ENCODE peak calls at places on chromosomes 13 and 19, in ten cellular contexts. One of them, this sample, is unnamed.

GRCh38 chr19:16605552-16605951 is 22.5 kb downstream of the MED26 start:
- DNase-seq in adrenal gland: peak; percentile 81
- DNase-seq in Calu3: no peak
- DNase-seq in fibroblast of lung: no peak
- DNase-seq in RWPE1: no peak
- DNase-seq in foreskin fibroblast: no peak
- DNase-seq in omental fat pad: no peak
- DNase-seq in GM20000: no peak
- DNase-seq in activated CD8-positive, alpha-beta T cell treated with anti-CD3 and anti-CD28 coated beads for 36 hours: no peak
- DNase-seq in cardiac muscle cell: no peak
- DNase-seq in this sample: no peak

GRCh38 chr19:22784051-22784450 is at the start of gene ZNF99:
- DNase-seq in omental fat pad: peak; percentile 42
- DNase-seq in adrenal gland: peak; percentile 76
- DNase-seq in GM20000: no peak
- DNase-seq in foreskin fibroblast: no peak
- DNase-seq in Calu3: no peak
- DNase-seq in cardiac muscle cell: no peak
- DNase-seq in RWPE1: no peak
- DNase-seq in fibroblast of lung: no peak
- DNase-seq in activated CD8-positive, alpha-beta T cell treated with anti-CD3 and anti-CD28 coated beads for 36 hours: no peak
- DNase-seq in this sample: no peak

GRCh38 chr19:5025027-5025426 is 56.1 kb downstream of the KDM4B start:
- DNase-seq in foreskin fibroblast: no peak
- DNase-seq in cardiac muscle cell: no peak
- DNase-seq in fibroblast of lung: no peak
- DNase-seq in Calu3: no peak
- DNase-seq in omental fat pad: no peak
- DNase-seq in activated CD8-positive, alpha-beta T cell treated with anti-CD3 and anti-CD28 coated beads for 36 hours: no peak
- DNase-seq in adrenal gland: no peak
- DNase-seq in GM20000: no peak
- DNase-seq in RWPE1: no peak
- DNase-seq in this sample: no peak

GRCh38 chr19:17340302-17340870 is 3.0 kb downstream of the GTPBP3 start:
- DNase-seq in cardiac muscle cell: no peak
- DNase-seq in omental fat pad: no peak
- DNase-seq in adrenal gland: peak; percentile 93
- DNase-seq in fibroblast of lung: no peak
- DNase-seq in GM20000: no peak
- DNase-seq in RWPE1: no peak
- DNase-seq in Calu3: peak; percentile 47
- DNase-seq in activated CD8-positive, alpha-beta T cell treated with anti-CD3 and anti-CD28 coated beads for 36 hours: peak; percentile 49
- DNase-seq in foreskin fibroblast: no peak
- DNase-seq in this sample: no peak

GRCh38 chr13:84994582-84994981 is 804.6 kb downstream of the SLITRK6 start:
- DNase-seq in adrenal gland: no peak
- DNase-seq in RWPE1: no peak
- DNase-seq in cardiac muscle cell: no peak
- DNase-seq in GM20000: no peak
- DNase-seq in foreskin fibroblast: no peak
- DNase-seq in fibroblast of lung: peak; percentile 26
- DNase-seq in activated CD8-positive, alpha-beta T cell treated with anti-CD3 and anti-CD28 coated beads for 36 hours: no peak
- DNase-seq in Calu3: no peak
- DNase-seq in omental fat pad: no peak
- DNase-seq in this sample: no peak

GRCh38 chr13:53200498-53201453 is 172.2 kb downstream of the OLFM4 start:
- DNase-seq in adrenal gland: no peak
- DNase-seq in fibroblast of lung: peak; percentile 9
- DNase-seq in GM20000: peak; percentile 72
- DNase-seq in activated CD8-positive, alpha-beta T cell treated with anti-CD3 and anti-CD28 coated beads for 36 hours: peak; percentile 13
- DNase-seq in omental fat pad: no peak
- DNase-seq in RWPE1: peak; percentile 20
- DNase-seq in Calu3: no peak
- DNase-seq in cardiac muscle cell: peak; percentile 58
- DNase-seq in foreskin fibroblast: no peak
- DNase-seq in this sample: no peak

GRCh38 chr19:16607819-16608218 is 20.2 kb downstream of the MED26 start:
- DNase-seq in activated CD8-positive, alpha-beta T cell treated with anti-CD3 and anti-CD28 coated beads for 36 hours: no peak
- DNase-seq in RWPE1: no peak
- DNase-seq in GM20000: no peak
- DNase-seq in fibroblast of lung: no peak
- DNase-seq in cardiac muscle cell: no peak
- DNase-seq in Calu3: no peak
- DNase-seq in foreskin fibroblast: no peak
- DNase-seq in omental fat pad: no peak
- DNase-seq in adrenal gland: no peak
- DNase-seq in this sample: no peak

GRCh38 chr19:44603201-44603945 is 10.0 kb upstream of the IGSF23 start:
- DNase-seq in activated CD8-positive, alpha-beta T cell treated with anti-CD3 and anti-CD28 coated beads for 36 hours: no peak
- DNase-seq in GM20000: no peak
- DNase-seq in foreskin fibroblast: peak; percentile 93
- DNase-seq in RWPE1: peak; percentile 21
- DNase-seq in Calu3: no peak
- DNase-seq in fibroblast of lung: peak; percentile 92
- DNase-seq in adrenal gland: peak; percentile 62
- DNase-seq in omental fat pad: no peak
- DNase-seq in cardiac muscle cell: peak; percentile 83
- DNase-seq in this sample: no peak

GRCh38 chr19:7915250-7916136 is 863 bp downstream of the TGFBR3L start:
- DNase-seq in activated CD8-positive, alpha-beta T cell treated with anti-CD3 and anti-CD28 coated beads for 36 hours: no peak
- DNase-seq in Calu3: no peak
- DNase-seq in foreskin fibroblast: no peak
- DNase-seq in adrenal gland: peak; percentile 57
- DNase-seq in RWPE1: no peak
- DNase-seq in cardiac muscle cell: no peak
- DNase-seq in GM20000: no peak
- DNase-seq in omental fat pad: no peak
- DNase-seq in fibroblast of lung: no peak
- DNase-seq in this sample: no peak

GRCh38 chr19:7916908-7917291 is 2.3 kb downstream of the TGFBR3L start:
- DNase-seq in activated CD8-positive, alpha-beta T cell treated with anti-CD3 and anti-CD28 coated beads for 36 hours: no peak
- DNase-seq in fibroblast of lung: no peak
- DNase-seq in RWPE1: no peak
- DNase-seq in GM20000: no peak
- DNase-seq in cardiac muscle cell: no peak
- DNase-seq in omental fat pad: no peak
- DNase-seq in foreskin fibroblast: no peak
- DNase-seq in adrenal gland: no peak
- DNase-seq in Calu3: no peak
- DNase-seq in this sample: no peak

GRCh38 chr19:7914598-7915045 is at the start of gene TGFBR3L:
- DNase-seq in Calu3: no peak
- DNase-seq in RWPE1: no peak
- DNase-seq in adrenal gland: peak; percentile 61
- DNase-seq in GM20000: no peak
- DNase-seq in omental fat pad: no peak
- DNase-seq in activated CD8-positive, alpha-beta T cell treated with anti-CD3 and anti-CD28 coated beads for 36 hours: no peak
- DNase-seq in foreskin fibroblast: no peak
- DNase-seq in fibroblast of lung: no peak
- DNase-seq in cardiac muscle cell: no peak
- DNase-seq in this sample: no peak

GRCh38 chr19:7917292-7918061 is 2.7 kb upstream of the SNAPC2 start:
- DNase-seq in omental fat pad: no peak
- DNase-seq in GM20000: peak; percentile 85
- DNase-seq in adrenal gland: peak; percentile 79
- DNase-seq in fibroblast of lung: peak; percentile 48
- DNase-seq in activated CD8-positive, alpha-beta T cell treated with anti-CD3 and anti-CD28 coated beads for 36 hours: peak; percentile 76
- DNase-seq in foreskin fibroblast: peak; percentile 66
- DNase-seq in RWPE1: no peak
- DNase-seq in cardiac muscle cell: peak; percentile 64
- DNase-seq in Calu3: peak; percentile 62
- DNase-seq in this sample: peak; percentile 61

GRCh38 chr19:7916137-7916907 is 1.7 kb downstream of the TGFBR3L start:
- DNase-seq in foreskin fibroblast: peak; percentile 46
- DNase-seq in cardiac muscle cell: no peak
- DNase-seq in GM20000: peak; percentile 60
- DNase-seq in Calu3: peak; percentile 30
- DNase-seq in RWPE1: no peak
- DNase-seq in adrenal gland: peak; percentile 62
- DNase-seq in fibroblast of lung: no peak
- DNase-seq in omental fat pad: no peak
- DNase-seq in activated CD8-positive, alpha-beta T cell treated with anti-CD3 and anti-CD28 coated beads for 36 hours: peak; percentile 73
- DNase-seq in this sample: peak; percentile 67
- TF ChIP-seq CTCF in foreskin fibroblast: no peak
- TF ChIP-seq CTCF in cardiac muscle cell: no peak
- TF ChIP-seq CTCF in GM20000: no peak
- TF ChIP-seq CTCF in Calu3: no peak
- TF ChIP-seq CTCF in RWPE1: peak; percentile 12
- TF ChIP-seq CTCF in adrenal gland: no peak
- TF ChIP-seq CTCF in fibroblast of lung: no peak
- TF ChIP-seq CTCF in omental fat pad: no peak
- TF ChIP-seq CTCF in activated CD8-positive, alpha-beta T cell treated with anti-CD3 and anti-CD28 coated beads for 36 hours: no peak
- TF ChIP-seq CTCF in this sample: no peak

DNA sequence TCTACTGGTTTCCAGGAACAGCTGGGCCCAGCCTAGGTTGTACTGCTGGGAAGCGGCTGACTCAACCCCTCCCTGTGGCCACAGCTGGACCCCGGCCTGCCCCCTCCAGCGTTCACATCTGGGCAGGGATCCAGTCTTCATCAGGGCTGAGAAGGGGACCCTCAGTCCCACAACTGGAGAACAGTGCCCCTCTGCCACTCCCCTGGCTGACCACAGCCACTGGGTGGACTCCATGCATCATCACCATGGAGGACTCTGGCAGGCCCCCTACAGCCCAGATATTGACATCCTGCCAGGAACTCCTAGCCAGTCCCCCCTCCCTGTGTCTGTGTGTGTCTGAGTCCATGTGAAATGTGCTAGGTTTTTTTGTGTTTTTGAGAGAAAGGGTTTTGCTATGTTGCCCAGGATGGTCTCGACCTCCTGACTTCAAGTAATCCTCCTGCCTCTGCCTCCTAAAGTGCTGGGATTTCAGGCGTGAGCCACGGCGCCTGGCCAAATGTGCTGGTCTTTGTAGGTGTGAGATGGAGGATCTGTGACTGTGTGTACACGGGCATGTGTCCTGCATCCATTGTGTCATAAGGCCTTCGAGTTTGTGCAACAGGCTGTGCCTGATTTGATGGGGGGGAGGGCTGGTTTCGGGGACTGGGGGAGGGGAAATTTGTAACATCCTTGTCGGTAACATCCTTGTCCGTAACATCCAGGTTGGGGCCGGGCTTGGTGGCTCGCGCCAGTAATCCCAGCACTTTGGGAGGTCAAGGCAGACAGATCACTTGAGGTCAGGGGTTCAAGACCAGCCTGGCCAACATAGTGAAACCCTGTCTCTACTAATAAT is 4.0 kb upstream of the HOOK2 start:
- DNase-seq in foreskin fibroblast: peak; percentile 67
- DNase-seq in omental fat pad: no peak
- DNase-seq in Calu3: peak; percentile 9
- DNase-seq in cardiac muscle cell: peak; percentile 96
- DNase-seq in RWPE1: no peak
- DNase-seq in activated CD8-positive, alpha-beta T cell treated with anti-CD3 and anti-CD28 coated beads for 36 hours: peak; percentile 54
- DNase-seq in fibroblast of lung: peak; percentile 85
- DNase-seq in adrenal gland: peak; percentile 76
- DNase-seq in GM20000: no peak
- DNase-seq in this sample: no peak
- TF ChIP-seq CTCF in foreskin fibroblast: no peak
- TF ChIP-seq CTCF in omental fat pad: no peak
- TF ChIP-seq CTCF in Calu3: no peak
- TF ChIP-seq CTCF in cardiac muscle cell: no peak
- TF ChIP-seq CTCF in RWPE1: no peak
- TF ChIP-seq CTCF in activated CD8-positive, alpha-beta T cell treated with anti-CD3 and anti-CD28 coated beads for 36 hours: no peak
- TF ChIP-seq CTCF in fibroblast of lung: no peak
- TF ChIP-seq CTCF in adrenal gland: no peak
- TF ChIP-seq CTCF in GM20000: peak; percentile 8
- TF ChIP-seq CTCF in this sample: no peak

GRCh38 chr19:6117534-6117933 is 7.2 kb upstream of the RFX2 start:
- DNase-seq in cardiac muscle cell: no peak
- DNase-seq in GM20000: no peak
- DNase-seq in Calu3: no peak
- DNase-seq in foreskin fibroblast: no peak
- DNase-seq in fibroblast of lung: no peak
- DNase-seq in omental fat pad: no peak
- DNase-seq in activated CD8-positive, alpha-beta T cell treated with anti-CD3 and anti-CD28 coated beads for 36 hours: no peak
- DNase-seq in RWPE1: no peak
- DNase-seq in adrenal gland: no peak
- DNase-seq in this sample: no peak

GRCh38 chr19:6119031-6119430 is 8.7 kb upstream of the RFX2 start:
- DNase-seq in GM20000: no peak
- DNase-seq in foreskin fibroblast: no peak
- DNase-seq in Calu3: no peak
- DNase-seq in omental fat pad: no peak
- DNase-seq in RWPE1: no peak
- DNase-seq in fibroblast of lung: no peak
- DNase-seq in cardiac muscle cell: no peak
- DNase-seq in activated CD8-positive, alpha-beta T cell treated with anti-CD3 and anti-CD28 coated beads for 36 hours: no peak
- DNase-seq in adrenal gland: no peak
- DNase-seq in this sample: no peak

GRCh38 chr19:6118043-6118442 is 7.7 kb upstream of the RFX2 start:
- DNase-seq in cardiac muscle cell: no peak
- DNase-seq in foreskin fibroblast: no peak
- DNase-seq in fibroblast of lung: no peak
- DNase-seq in Calu3: no peak
- DNase-seq in adrenal gland: no peak
- DNase-seq in activated CD8-positive, alpha-beta T cell treated with anti-CD3 and anti-CD28 coated beads for 36 hours: no peak
- DNase-seq in GM20000: no peak
- DNase-seq in omental fat pad: no peak
- DNase-seq in RWPE1: no peak
- DNase-seq in this sample: no peak

GRCh38 chr19:6115992-6116391 is 5.7 kb upstream of the RFX2 start:
- DNase-seq in omental fat pad: no peak
- DNase-seq in RWPE1: no peak
- DNase-seq in GM20000: no peak
- DNase-seq in Calu3: no peak
- DNase-seq in foreskin fibroblast: no peak
- DNase-seq in fibroblast of lung: no peak
- DNase-seq in activated CD8-positive, alpha-beta T cell treated with anti-CD3 and anti-CD28 coated beads for 36 hours: no peak
- DNase-seq in cardiac muscle cell: no peak
- DNase-seq in adrenal gland: no peak
- DNase-seq in this sample: no peak

DNA sequence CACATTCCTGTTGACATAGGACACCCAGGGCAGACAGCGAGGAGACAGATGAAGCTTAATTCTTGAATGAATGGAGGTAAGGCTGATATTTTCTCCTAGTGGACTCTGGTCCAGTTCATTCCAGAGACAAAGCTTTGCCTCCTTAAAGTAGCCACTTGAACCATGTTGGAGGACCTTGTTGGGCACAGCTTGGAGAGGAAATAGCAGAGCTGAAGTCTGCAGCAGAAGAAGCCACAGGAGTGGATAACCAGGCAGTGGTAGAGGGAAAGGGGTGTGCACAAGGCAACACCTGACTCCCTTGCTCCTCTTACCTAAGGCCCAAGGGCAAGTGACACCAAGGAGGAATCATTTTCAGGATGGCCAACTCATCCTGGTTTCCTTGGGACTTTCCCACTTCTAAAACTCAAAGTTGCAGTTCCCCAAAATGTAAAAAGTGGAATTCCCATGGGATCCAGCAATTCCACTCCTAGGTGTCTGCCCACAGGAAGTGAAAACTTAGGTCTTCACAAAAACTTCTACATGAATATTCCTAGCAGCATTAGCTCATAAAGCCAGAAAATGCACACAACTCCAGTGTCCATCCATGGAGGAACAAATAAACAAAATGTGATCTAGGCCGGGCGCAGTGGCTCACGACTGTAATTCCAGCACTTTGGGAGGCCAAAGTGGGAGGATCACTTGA is 6.6 kb upstream of the RFX2 start:
- DNase-seq in omental fat pad: no peak
- DNase-seq in foreskin fibroblast: no peak
- DNase-seq in RWPE1: no peak
- DNase-seq in fibroblast of lung: no peak
- DNase-seq in Calu3: no peak
- DNase-seq in GM20000: no peak
- DNase-seq in activated CD8-positive, alpha-beta T cell treated with anti-CD3 and anti-CD28 coated beads for 36 hours: no peak
- DNase-seq in adrenal gland: no peak
- DNase-seq in cardiac muscle cell: no peak
- DNase-seq in this sample: no peak
- TF ChIP-seq CTCF in omental fat pad: no peak
- TF ChIP-seq CTCF in foreskin fibroblast: no peak
- TF ChIP-seq CTCF in RWPE1: no peak
- TF ChIP-seq CTCF in fibroblast of lung: no peak
- TF ChIP-seq CTCF in Calu3: no peak
- TF ChIP-seq CTCF in GM20000: no peak
- TF ChIP-seq CTCF in activated CD8-positive, alpha-beta T cell treated with anti-CD3 and anti-CD28 coated beads for 36 hours: no peak
- TF ChIP-seq CTCF in adrenal gland: no peak
- TF ChIP-seq CTCF in cardiac muscle cell: no peak
- TF ChIP-seq CTCF in this sample: no peak

DNA sequence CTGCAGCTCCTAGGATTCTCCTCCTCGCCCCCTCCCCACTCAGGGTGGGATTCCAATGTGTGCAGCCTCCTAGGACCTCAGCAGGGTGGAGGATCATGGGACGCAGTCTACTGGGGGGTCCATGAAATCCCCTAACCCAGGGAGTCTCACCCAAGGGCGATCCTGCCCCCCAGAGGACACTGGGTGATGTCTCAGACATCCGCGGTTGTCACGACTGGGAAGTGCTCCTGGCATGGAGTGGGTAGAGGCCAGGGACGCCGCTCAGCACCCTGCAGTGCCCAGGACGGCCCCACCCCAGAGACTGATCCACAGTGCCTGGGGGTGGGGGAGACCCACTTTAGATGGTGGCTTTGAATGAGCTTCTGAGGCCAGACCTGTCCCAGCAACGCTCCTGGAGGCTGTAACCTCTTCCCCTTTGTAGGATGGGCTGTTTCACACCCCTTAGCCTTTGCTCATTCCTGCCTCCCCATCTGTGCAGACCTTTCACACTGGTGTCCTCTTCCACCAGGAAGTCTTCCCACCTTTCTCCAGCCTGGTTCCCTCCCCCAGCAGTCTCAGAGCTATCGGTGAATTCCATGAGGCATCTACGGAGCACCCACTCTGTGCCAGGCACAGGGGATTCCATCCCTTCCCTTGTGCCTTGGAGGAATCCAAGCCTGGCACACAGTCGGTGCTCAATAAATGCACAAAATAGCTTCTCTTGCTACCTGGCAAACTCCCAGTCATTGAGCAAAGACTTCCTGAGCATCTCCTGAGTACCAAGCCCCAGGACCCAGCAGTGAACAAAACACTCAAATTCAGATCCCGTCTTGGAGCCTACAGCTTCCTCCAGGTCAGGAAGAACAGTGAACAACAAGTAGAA is 10.5 kb downstream of the SMIM24 start:
- DNase-seq in fibroblast of lung: no peak
- DNase-seq in foreskin fibroblast: no peak
- DNase-seq in Calu3: no peak
- DNase-seq in cardiac muscle cell: no peak
- DNase-seq in adrenal gland: peak; percentile 70
- DNase-seq in RWPE1: no peak
- DNase-seq in activated CD8-positive, alpha-beta T cell treated with anti-CD3 and anti-CD28 coated beads for 36 hours: no peak
- DNase-seq in omental fat pad: no peak
- DNase-seq in GM20000: no peak
- DNase-seq in this sample: no peak
- TF ChIP-seq CTCF in fibroblast of lung: no peak
- TF ChIP-seq CTCF in foreskin fibroblast: no peak
- TF ChIP-seq CTCF in Calu3: no peak
- TF ChIP-seq CTCF in cardiac muscle cell: peak; percentile 20
- TF ChIP-seq CTCF in adrenal gland: no peak
- TF ChIP-seq CTCF in RWPE1: no peak
- TF ChIP-seq CTCF in activated CD8-positive, alpha-beta T cell treated with anti-CD3 and anti-CD28 coated beads for 36 hours: no peak
- TF ChIP-seq CTCF in omental fat pad: no peak
- TF ChIP-seq CTCF in GM20000: no peak
- TF ChIP-seq CTCF in this sample: no peak

This sample was measured in natural killer cell.